ENCODE peak calls at places on chromosomes 1 and 21, in six cellular contexts. T is trophoblast cell, Z is H9, B is neuronal stem cell, H is H1, F is mesenchymal stem cell. M is an unnamed sample.

GRCh38 chr21:31343680-31344480 is at the start of gene TIAM1:
- DNase-seq in F (peak; percentile 58), B (peak; percentile 42), T (peak; percentile 75), Z (peak; percentile 74), H (peak; percentile 70), M (peak; percentile 93)

GRCh38 chr1:117783586-117784396 is 145.6 kb downstream of the GDAP2 start:
- DNase-seq in H (no peak), B (no peak), Z (no peak), T (no peak), F (no peak), M (no peak)

GRCh38 chr1:7298145-7298544 is 473.0 kb upstream of the VAMP3 start:
- DNase-seq in Z (no peak), H (peak; percentile 60), F (no peak), T (no peak), B (no peak), M (peak; percentile 40)

GRCh38 chr1:227764019-227764391 is 28.8 kb downstream of the SNAP47 start:
- DNase-seq in H (no peak), Z (no peak), F (peak; percentile 6), B (no peak), T (peak; percentile 98), M (peak; percentile 67)

GRCh38 chr1:100177295-100178042 is 587 bp downstream of the LRRC39 start:
- DNase-seq in T (no peak), Z (no peak), B (no peak), F (no peak), H (no peak), M (no peak)

GRCh38 chr1:153565529-153566374 is at the start of gene S100A2:
- DNase-seq in B (no peak), Z (no peak), H (no peak), F (peak; percentile 97), T (peak; percentile 77), M (peak; percentile 51)

GRCh38 chr1:115078708-115079107 is 10.6 kb downstream of the TSPAN2 start:
- DNase-seq in T (no peak), H (no peak), Z (no peak), F (no peak), B (no peak), M (no peak)

GRCh38 chr1:1429671-1430073 is 5.8 kb upstream of the VWA1 start:
- DNase-seq in B (no peak), H (no peak), T (no peak), F (peak; percentile 73), Z (no peak), M (peak; percentile 29)

GRCh38 chr1:114535401-114535800 is 24.4 kb upstream of the TRIM33 start:
- DNase-seq in H (no peak), Z (no peak), B (no peak), T (peak; percentile 72), F (no peak), M (peak; percentile 74)

GRCh38 chr21:22925032-22925431 is 1926.8 kb downstream of the NCAM2 start:
- DNase-seq in T (no peak), Z (no peak), H (no peak), B (no peak), F (no peak), M (no peak)

GRCh38 chr21:22575165-22575584 is 1577.0 kb downstream of the NCAM2 start:
- DNase-seq in T (peak; percentile 59), H (peak; percentile 49), Z (peak; percentile 46), B (peak; percentile 62), F (no peak), M (peak; percentile 92)

GRCh38 chr1:111475706-111476105 is 1.9 kb downstream of the C1orf162 start:
- DNase-seq in H (no peak), F (no peak), B (no peak), T (no peak), Z (no peak), M (no peak)

GRCh38 chr1:210223174-210223904 is 9.3 kb upstream of the SERTAD4 start:
- DNase-seq in H (no peak), Z (no peak), F (no peak), T (no peak), B (no peak), M (no peak)

GRCh38 chr1:24599265-24599664 is 43.4 kb downstream of the NCMAP start:
- DNase-seq in H (no peak), T (no peak), B (no peak), F (no peak), Z (no peak), M (no peak)

GRCh38 chr1:167373398-167373797 is 144.9 kb downstream of the CD247 start:
- DNase-seq in Z (no peak), T (no peak), F (no peak), H (no peak), B (no peak), M (peak; percentile 21)

GRCh38 chr1:151756291-151756690 is 7.0 kb downstream of the MRPL9 start:
- DNase-seq in F (peak; percentile 15), Z (no peak), B (no peak), T (no peak), H (no peak), M (no peak)

GRCh38 chr1:238642231-238642630 is 744.1 kb upstream of the CHRM3 start:
- DNase-seq in Z (no peak), T (no peak), B (no peak), F (peak; percentile 63), H (no peak), M (no peak)

GRCh38 chr1:234479310-234479559 is 256 bp upstream of the TARBP1 start:
- DNase-seq in F (no peak), H (no peak), T (no peak), B (no peak), Z (no peak), M (no peak)

GRCh38 chr1:12770620-12771019 is 2.9 kb upstream of the PRAMEF12 start:
- DNase-seq in F (no peak), T (no peak), Z (no peak), H (no peak), B (no peak), M (no peak)

GRCh38 chr1:108815566-108815965 is 41.3 kb downstream of the AKNAD1 start:
- DNase-seq in H (no peak), F (peak; percentile 18), T (no peak), Z (no peak), B (no peak), M (no peak)

GRCh38 chr1:94864821-94865220 is 44.7 kb downstream of the SLC44A3 start:
- DNase-seq in B (no peak), H (no peak), F (peak; percentile 90), T (peak; percentile 80), Z (no peak), M (no peak)

GRCh38 chr1:214425723-214426419 is 125.5 kb downstream of the PTPN14 start:
- DNase-seq in B (no peak), Z (no peak), T (no peak), H (no peak), F (no peak), M (no peak)
- H2BK120ac ChIP-seq in B (no peak overlapping the region), Z (no peak overlapping the region), T (no peak overlapping the region), H (no peak overlapping the region), F (no peak overlapping the region), M (no peak overlapping the region)

DNA sequence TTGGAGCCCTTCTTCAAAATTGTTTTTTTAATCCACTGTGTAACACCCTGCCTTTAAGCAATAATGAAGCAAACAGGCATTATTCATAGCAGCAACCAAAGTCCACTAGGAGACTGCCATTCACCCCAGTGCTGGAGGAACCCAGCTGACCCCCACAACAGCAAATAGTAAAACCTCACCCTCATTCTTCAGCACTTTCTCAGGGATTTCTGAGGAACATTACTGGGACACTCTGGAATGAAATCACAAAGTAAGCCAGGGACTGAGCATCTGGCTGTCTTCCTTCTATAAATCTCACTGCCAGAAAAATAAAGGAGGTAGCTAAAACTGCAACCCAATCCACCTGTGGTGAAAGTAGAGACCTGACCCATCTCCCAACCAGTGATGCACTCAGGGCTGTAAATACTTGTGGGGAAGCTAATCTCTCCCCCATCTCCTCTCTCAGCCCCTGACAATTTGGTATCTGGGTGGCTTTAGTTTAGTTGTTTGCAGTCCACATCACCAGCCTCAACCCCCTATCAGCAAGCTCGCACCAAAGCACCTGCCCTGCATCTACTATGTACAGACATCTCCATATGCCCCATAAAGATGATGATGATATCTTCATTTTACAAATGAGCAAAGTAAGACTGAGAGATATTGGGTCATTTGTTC is 47.1 kb downstream of the COL6A1 start:
- DNase-seq in T (no peak), B (no peak), H (no peak), Z (no peak), F (peak; percentile 79), M (no peak)
- H2BK120ac ChIP-seq in T (no peak overlapping the region), B (no peak overlapping the region), H (no peak overlapping the region), Z (no peak overlapping the region), F (peak overlapping the region; percentile 79), M (no peak overlapping the region)

GRCh38 chr1:162535501-162535900 is 26.0 kb upstream of the UAP1 start:
- DNase-seq in Z (no peak), B (no peak), H (no peak), F (no peak), T (no peak), M (no peak)
- H2BK120ac ChIP-seq in Z (no peak overlapping the region), B (no peak overlapping the region), H (no peak overlapping the region), F (no peak overlapping the region), T (no peak overlapping the region), M (no peak overlapping the region)

GRCh38 chr1:55546553-55546952 is 331.4 kb upstream of the USP24 start:
- DNase-seq in B (no peak), F (no peak), H (no peak), Z (no peak), T (no peak), M (no peak)

GRCh38 chr1:55542901-55543504 is 327.8 kb upstream of the USP24 start:
- DNase-seq in T (no peak), H (no peak), Z (no peak), F (no peak), B (no peak), M (no peak)

GRCh38 chr1:55552636-55553035 is 337.5 kb upstream of the USP24 start:
- DNase-seq in Z (no peak), F (no peak), H (no peak), B (no peak), T (no peak), M (no peak)

GRCh38 chr1:55544826-55545225 is 329.7 kb upstream of the USP24 start:
- DNase-seq in T (no peak), Z (no peak), B (no peak), H (no peak), F (no peak), M (no peak)

DNA sequence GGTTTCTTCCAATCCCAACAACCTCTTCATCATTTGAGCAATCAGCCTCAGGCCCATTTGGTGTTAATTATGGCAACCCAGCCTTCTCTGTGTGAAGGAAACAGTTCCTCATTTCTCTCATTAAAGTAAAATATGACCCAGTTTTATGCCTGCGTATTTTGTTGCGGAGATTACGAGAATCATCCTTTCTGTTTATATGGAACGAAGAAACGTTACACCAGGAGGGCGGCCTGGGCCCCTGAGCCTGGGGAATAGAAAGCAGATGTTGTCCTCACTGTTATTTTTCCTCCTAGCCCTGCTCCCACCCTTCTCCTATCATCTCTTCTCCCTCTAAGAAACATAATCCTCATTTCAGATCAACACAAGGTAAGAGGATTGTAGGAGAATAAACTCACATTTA is 332.3 kb upstream of the USP24 start:
- DNase-seq in T (no peak), H (no peak), B (no peak), Z (no peak), F (no peak), M (no peak)
- H2BK120ac ChIP-seq in T (no peak overlapping the region), H (no peak overlapping the region), B (no peak overlapping the region), Z (no peak overlapping the region), F (no peak overlapping the region), M (no peak overlapping the region)